ENCODE peak calls at places on chromosomes 12 and 14, in eight cellular contexts. W, Q, S, P, U, A, M and D are unnamed samples.

GRCh38 chr12:113196996-113197395 is 11.5 kb downstream of the RITA1 start:
- DNase-seq in W (no peak), Q (peak; percentile 78), S (peak; percentile 86), P (peak; percentile 78), U (peak; percentile 57), A (peak; percentile 61), M (peak; percentile 76), D (no peak)

GRCh38 chr12:107843351-107844311 is 69.1 kb downstream of the ASCL4 start:
- DNase-seq in W (no peak), Q (no peak), S (no peak), P (no peak), U (peak; percentile 50), A (peak; percentile 51), M (peak; percentile 2), D (no peak)

GRCh38 chr12:14394317-14395058 is 29.0 kb downstream of the ATF7IP start:
- DNase-seq in W (peak; percentile 46), Q (peak; percentile 45), S (peak; percentile 75), P (peak; percentile 37), U (no peak), A (peak; percentile 77), M (peak; percentile 93), D (no peak)

GRCh38 chr12:109943811-109944210 is 43.7 kb downstream of the TCHP start:
- DNase-seq in W (no peak), Q (no peak), S (no peak), P (no peak), U (no peak), A (peak; percentile 17), M (no peak), D (no peak)

GRCh38 chr12:48121522-48121921 is 2.4 kb downstream of the PFKM start:
- DNase-seq in W (no peak), Q (no peak), S (no peak), P (no peak), U (no peak), A (no peak), M (no peak), D (no peak)

GRCh38 chr12:66036317-66036716 is 94.2 kb downstream of the LLPH start:
- DNase-seq in W (peak; percentile 85), Q (no peak), S (peak; percentile 95), P (peak; percentile 22), U (no peak), A (peak; percentile 77), M (peak; percentile 90), D (no peak)

GRCh38 chr12:3272958-3273357 is 195.8 kb downstream of the TSPAN9 start:
- DNase-seq in W (no peak), Q (no peak), S (no peak), P (no peak), U (no peak), A (no peak), M (no peak), D (no peak)

GRCh38 chr12:13127476-13127875 is 24.0 kb upstream of the GSG1 start:
- DNase-seq in W (no peak), Q (no peak), S (no peak), P (no peak), U (no peak), A (no peak), M (no peak), D (no peak)

GRCh38 chr12:104498211-104498801 is 41.6 kb downstream of the CHST11 start:
- DNase-seq in W (no peak), Q (no peak), S (peak; percentile 62), P (no peak), U (no peak), A (no peak), M (peak; percentile 63), D (no peak)

DNA sequence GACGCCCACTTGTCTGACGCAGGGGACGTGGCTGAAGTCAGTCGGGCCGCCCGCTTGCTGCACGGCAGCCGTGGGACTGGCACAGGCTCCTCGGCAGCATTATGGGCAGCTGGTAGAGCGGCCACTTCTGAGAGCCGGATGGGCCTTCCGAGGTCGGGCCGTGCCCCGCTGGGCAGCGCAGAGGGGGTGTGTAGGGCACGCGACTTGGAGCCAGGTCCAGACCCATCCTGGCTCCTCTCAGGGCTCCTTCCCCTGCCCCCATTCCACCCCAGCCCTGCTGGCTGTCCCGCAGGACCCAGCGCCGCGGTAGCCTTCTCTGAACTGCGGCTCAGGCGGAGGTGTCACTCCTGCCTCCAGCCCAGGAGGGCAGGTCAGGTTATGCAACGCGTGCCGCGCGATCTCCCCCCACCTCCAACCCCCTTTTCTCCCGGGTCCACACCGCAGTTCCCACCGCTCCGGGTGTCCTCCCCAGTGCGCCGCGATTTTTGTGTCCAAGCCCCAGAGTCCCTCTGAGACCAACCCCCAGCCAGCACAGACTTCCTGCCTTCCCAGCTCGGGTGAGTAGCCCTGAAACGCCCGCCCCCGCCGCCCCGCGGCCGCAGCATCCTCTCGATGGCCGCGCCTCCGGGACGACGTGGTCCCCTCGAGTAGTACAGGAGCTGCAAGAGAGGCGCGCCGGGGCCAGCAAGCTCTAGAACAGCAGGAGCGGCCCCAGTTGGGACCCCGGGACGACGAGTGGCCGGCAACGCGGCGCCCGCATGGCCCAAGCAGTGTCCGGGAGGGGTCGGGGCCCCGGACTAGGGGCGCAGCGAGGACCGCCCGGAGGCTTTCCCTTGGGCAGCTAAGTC is 41.1 kb upstream of the CAPRIN2 start:
- DNase-seq in W (no peak), Q (no peak), S (peak; percentile 80), P (peak; percentile 65), U (peak; percentile 81), A (peak; percentile 9), M (peak; percentile 92), D (peak; percentile 71)
- TF ChIP-seq CTCF in W (peak; percentile 20), Q (no peak), S (no peak), P (peak; percentile 39), U (no peak), A (peak; percentile 6), M (no peak), D (peak; percentile 37)

DNA sequence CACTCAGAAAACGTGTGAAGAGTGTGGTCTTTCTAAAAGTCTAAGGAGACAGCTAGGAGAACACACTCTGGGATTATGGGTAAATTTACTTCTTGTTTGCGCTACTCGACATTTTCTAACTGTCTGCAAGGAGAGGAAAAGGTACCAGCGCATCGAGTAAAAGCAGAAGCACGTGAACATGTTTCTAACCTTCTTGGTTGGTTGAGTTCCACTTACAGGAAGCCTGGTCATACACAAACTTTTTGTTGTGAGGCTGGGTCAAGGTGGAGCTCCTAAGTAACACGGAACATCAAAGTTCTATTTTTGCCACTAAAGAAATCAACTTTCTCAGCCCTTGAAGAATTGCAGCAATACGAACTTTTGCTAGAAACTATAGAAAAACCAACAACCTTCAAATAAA is 20.0 kb downstream of the ANKLE2 start:
- DNase-seq in W (no peak), Q (no peak), S (no peak), P (no peak), U (no peak), A (no peak), M (no peak), D (no peak)
- TF ChIP-seq CTCF in W (no peak), Q (no peak), S (no peak), P (no peak), U (no peak), A (no peak), M (no peak), D (no peak)

DNA sequence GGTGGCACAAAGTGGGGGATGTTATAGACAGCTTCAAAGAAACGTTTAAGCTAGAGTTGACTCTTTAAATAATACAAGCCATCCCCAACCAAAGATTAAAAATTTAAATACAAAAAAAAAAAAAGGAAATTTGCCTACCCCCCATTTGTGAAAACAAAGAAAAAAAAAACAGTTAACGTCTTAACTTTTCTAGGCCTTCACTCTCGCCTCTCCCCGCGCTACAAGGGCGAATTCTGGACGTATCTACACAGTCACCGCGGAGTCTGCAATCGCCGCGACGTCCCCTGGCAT is 528 bp upstream of the NUDT4 start:
- DNase-seq in W (no peak), Q (no peak), S (no peak), P (no peak), U (no peak), A (no peak), M (no peak), D (no peak)
- TF ChIP-seq CTCF in W (no peak), Q (no peak), S (no peak), P (no peak), U (no peak), A (no peak), M (no peak), D (no peak)

GRCh38 chr12:90106568-90106967 is 397.9 kb upstream of the ATP2B1 start:
- DNase-seq in W (no peak), Q (no peak), S (no peak), P (no peak), U (no peak), A (no peak), M (no peak), D (no peak)

GRCh38 chr12:90100619-90101018 is 392.0 kb upstream of the ATP2B1 start:
- DNase-seq in W (no peak), Q (no peak), S (no peak), P (no peak), U (no peak), A (no peak), M (no peak), D (no peak)

GRCh38 chr12:90099288-90099687 is 390.6 kb upstream of the ATP2B1 start:
- DNase-seq in W (no peak), Q (no peak), S (peak; percentile 51), P (no peak), U (no peak), A (no peak), M (peak; percentile 30), D (no peak)

GRCh38 chr12:90098132-90098779 is 389.6 kb upstream of the ATP2B1 start:
- DNase-seq in W (no peak), Q (no peak), S (no peak), P (no peak), U (no peak), A (peak; percentile 23), M (no peak), D (no peak)

GRCh38 chr12:90102957-90103652 is 394.5 kb upstream of the ATP2B1 start:
- DNase-seq in W (no peak), Q (no peak), S (peak; percentile 61), P (no peak), U (no peak), A (peak; percentile 50), M (peak; percentile 55), D (no peak)
- TF ChIP-seq CTCF in W (peak; percentile 59), Q (no peak), S (peak; percentile 70), P (peak; percentile 24), U (peak; percentile 24), A (peak; percentile 66), M (peak; percentile 70), D (peak; percentile 61)

DNA sequence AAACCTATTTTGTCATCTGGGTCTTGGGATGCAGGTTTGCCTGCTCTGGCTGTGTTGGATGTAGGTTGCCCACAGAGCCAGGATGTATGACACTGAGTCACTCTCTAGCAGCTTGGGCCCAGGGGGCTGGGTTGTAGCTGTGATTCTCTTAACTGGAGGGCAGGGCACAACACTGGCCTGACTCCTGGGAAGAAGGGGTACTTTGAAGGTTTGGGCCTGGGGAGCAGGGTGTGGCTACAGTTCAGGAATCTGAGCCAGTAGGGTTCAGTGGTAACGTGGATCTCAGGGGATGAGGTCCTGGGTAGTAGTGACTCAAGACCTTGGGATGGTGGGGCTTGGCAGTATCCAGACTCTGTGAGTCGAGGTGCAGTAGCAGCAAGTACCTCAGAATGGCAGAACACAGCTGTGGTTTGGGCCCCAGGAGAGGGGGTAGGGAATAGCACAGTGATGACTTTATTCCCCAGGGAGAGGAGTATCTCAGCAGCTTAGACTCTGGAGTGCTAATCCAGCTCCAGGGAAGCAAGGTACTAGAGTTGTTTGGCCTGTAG is 25.7 kb downstream of the TBC1D15 start:
- DNase-seq in W (peak; percentile 91), Q (no peak), S (peak; percentile 95), P (no peak), U (no peak), A (no peak), M (peak; percentile 87), D (no peak)
- TF ChIP-seq CTCF in W (no peak), Q (no peak), S (no peak), P (no peak), U (no peak), A (no peak), M (no peak), D (no peak)

GRCh38 chr14:52551696-52552062 is 626 bp downstream of the TXNDC16 start:
- DNase-seq in W (no peak), Q (no peak), S (peak; percentile 54), P (no peak), U (no peak), A (peak; percentile 42), M (peak; percentile 52), D (no peak)
- TF ChIP-seq CTCF in W (peak; percentile 27), Q (no peak), S (peak; percentile 49), P (no peak), U (no peak), A (peak; percentile 48), M (peak; percentile 50), D (peak; percentile 34)